ENCODE peak calls at places on chromosomes 7 and 10, in nine cellular contexts. Q is GM12892; L is NCI-H526; F is stimulated activated CD4-positive, alpha-beta T cell treated with anti-CD3 and anti-CD28 coated beads, Interleukin-12 subunit alpha, Interleukin-12 subunit beta, amount 100 ng/mL, for 48 hours; Z is AG09309; G is EH; T is 8988T; C is NCI-H2029; U is mesothelial cell of epicardium. X is an unnamed sample.

GRCh38 chr7:66326501-66327180 is 121.5 kb downstream of the TPST1 start:
- DNase-seq in G (peak), Z (peak), U (no peak), L (no peak), C (no peak), F (no peak), Q (no peak), T (no peak), X (no peak)

GRCh38 chr10:124911124-124912051 is 30.5 kb upstream of the ZRANB1 start:
- DNase-seq in C (no peak), U (no peak), L (no peak), G (peak), Q (no peak), Z (peak), T (no peak), F (no peak), X (peak)

GRCh38 chr7:106070201-106070551 is 41.9 kb downstream of the SYPL1 start:
- DNase-seq in L (no peak), C (peak), Z (no peak), F (no peak), T (no peak), U (no peak), G (no peak), Q (no peak), X (no peak)

GRCh38 chr7:152565731-152566130 is 110.2 kb downstream of the XRCC2 start:
- DNase-seq in Q (no peak), G (no peak), C (no peak), U (no peak), Z (no peak), L (no peak), F (no peak), T (no peak), X (no peak)

GRCh38 chr10:67306588-67307205 is 380.9 kb downstream of the LRRTM3 start:
- DNase-seq in T (peak), Z (no peak), G (peak), Q (peak), L (peak), F (no peak), C (no peak), U (no peak), X (no peak)

GRCh38 chr7:102974366-102975236 is 61.8 kb downstream of the LRRC17 start:
- DNase-seq in C (no peak), U (no peak), G (no peak), T (no peak), F (no peak), Q (no peak), L (no peak), Z (no peak), X (no peak)

GRCh38 chr10:90947025-90947960 is 26.4 kb upstream of the ANKRD1 start:
- DNase-seq in G (peak), Q (no peak), T (no peak), L (no peak), U (no peak), C (no peak), Z (peak), F (no peak), X (no peak)

GRCh38 chr7:103344453-103345149 is at the start of gene DNAJC2:
- DNase-seq in U (peak), Z (peak), G (peak), Q (peak), C (peak), L (peak), T (peak), F (peak), X (peak)

GRCh38 chr7:38506756-38507155 is 124.4 kb downstream of the AMPH start:
- DNase-seq in U (no peak), G (peak), Z (peak), F (no peak), C (no peak), T (no peak), Q (no peak), L (no peak), X (no peak)

GRCh38 chr10:95247881-95248583 is 42.8 kb downstream of the PDLIM1 start:
- DNase-seq in U (no peak), Z (no peak), C (no peak), Q (no peak), L (no peak), G (no peak), F (no peak), T (no peak), X (no peak)

GRCh38 chr10:79375321-79376077 is 28.2 kb downstream of the PPIF start:
- DNase-seq in Q (no peak), T (no peak), L (no peak), Z (no peak), F (no peak), U (no peak), C (no peak), G (peak), X (no peak)

GRCh38 chr10:74067373-74068370 is 69.8 kb downstream of the VCL start:
- DNase-seq in T (no peak), G (no peak), Z (no peak), L (no peak), C (no peak), Q (no peak), U (no peak), F (no peak), X (peak)

GRCh38 chr7:518630-519428 is 817 bp downstream of the PDGFA start:
- DNase-seq in U (peak), Z (peak), T (peak), L (no peak), G (peak), Q (no peak), F (no peak), C (no peak), X (no peak)

GRCh38 chr10:7199152-7199760 is 211.6 kb downstream of the SFMBT2 start:
- DNase-seq in Q (no peak), C (no peak), F (no peak), L (no peak), G (no peak), Z (no peak), U (no peak), T (no peak), X (no peak)

GRCh38 chr10:4162571-4163286 is 377.7 kb upstream of the KLF6 start:
- DNase-seq in L (no peak), Z (no peak), G (peak), U (no peak), C (no peak), Q (no peak), F (no peak), T (no peak), X (no peak)